ENCODE peak calls at places on chromosomes 16 and 17, in five cellular contexts. L, H, Y, B and X are unnamed samples.

GRCh38 chr17:38463451-38463858 is 35.2 kb downstream of the ARHGAP23 start:
- DNase-seq in Y (no peak), B (no peak), L (no peak), H (no peak), X (no peak)

GRCh38 chr16:67063008-67063407 is 34.1 kb downstream of the CBFB start:
- DNase-seq in L (no peak), Y (no peak), H (no peak), B (no peak), X (no peak)

GRCh38 chr16:56246051-56246817 is 54.9 kb downstream of the GNAO1 start:
- DNase-seq in B (no peak), Y (no peak), L (peak; percentile 18), H (peak; percentile 54), X (no peak)

GRCh38 chr16:680967-681745 is 946 bp downstream of the STUB1 start:
- DNase-seq in L (peak; percentile 49), B (peak; percentile 64), H (peak; percentile 69), Y (no peak), X (no peak)

GRCh38 chr16:82761236-82761635 is 134.5 kb downstream of the CDH13 start:
- DNase-seq in Y (no peak), B (no peak), L (no peak), H (no peak), X (no peak)

GRCh38 chr17:30956764-30957374 is 14.0 kb upstream of the RNF135 start:
- DNase-seq in Y (no peak), L (no peak), B (no peak), H (no peak), X (no peak)

GRCh38 chr16:9090101-9090959 is 1.1 kb upstream of the HAPSTR1 start:
- DNase-seq in Y (peak; percentile 50), L (no peak), H (no peak), B (peak; percentile 71), X (no peak)

GRCh38 chr16:88655053-88655732 is 4.3 kb upstream of the CYBA start:
- DNase-seq in L (no peak), H (no peak), Y (no peak), B (no peak), X (no peak)

GRCh38 chr17:7712111-7712771 is 5.3 kb upstream of the DNAH2 start:
- DNase-seq in L (no peak), H (no peak), B (peak; percentile 62), Y (no peak), X (no peak)

GRCh38 chr17:83183150-83183820 is 103.9 kb downstream of the METRNL start:
- DNase-seq in Y (no peak), L (no peak), H (no peak), B (peak; percentile 17), X (no peak)
- TF ChIP-seq KDM1A in Y (no peak), L (no peak), H (no peak), B (no peak), X (no peak)

DNA sequence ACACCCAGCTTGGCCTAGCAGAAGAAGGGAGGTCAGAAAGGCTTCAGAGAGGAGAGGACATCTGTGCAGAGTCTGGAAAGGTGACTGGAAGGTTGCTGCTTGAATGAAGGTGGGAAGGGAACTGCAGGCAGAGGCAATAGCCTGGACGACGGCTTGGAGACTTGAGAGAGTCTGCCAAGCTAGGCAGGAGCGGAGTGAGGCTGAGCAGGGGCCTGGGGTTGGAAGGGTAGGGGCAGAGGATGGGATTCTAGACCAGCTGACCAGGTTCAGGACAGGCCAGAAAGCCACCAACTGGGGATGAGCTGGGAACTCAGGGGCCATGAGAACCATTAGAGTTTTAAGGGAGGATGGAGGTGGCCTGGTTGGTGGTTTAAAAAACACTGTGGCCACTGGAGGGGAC is 339 bp upstream of the SGCA start:
- DNase-seq in L (no peak), B (no peak), Y (no peak), H (no peak), X (no peak)
- H3K4me3 ChIP-seq in L (no peak overlapping the region), B (no peak overlapping the region), Y (no peak overlapping the region), H (no peak overlapping the region), X (no peak overlapping the region)

DNA sequence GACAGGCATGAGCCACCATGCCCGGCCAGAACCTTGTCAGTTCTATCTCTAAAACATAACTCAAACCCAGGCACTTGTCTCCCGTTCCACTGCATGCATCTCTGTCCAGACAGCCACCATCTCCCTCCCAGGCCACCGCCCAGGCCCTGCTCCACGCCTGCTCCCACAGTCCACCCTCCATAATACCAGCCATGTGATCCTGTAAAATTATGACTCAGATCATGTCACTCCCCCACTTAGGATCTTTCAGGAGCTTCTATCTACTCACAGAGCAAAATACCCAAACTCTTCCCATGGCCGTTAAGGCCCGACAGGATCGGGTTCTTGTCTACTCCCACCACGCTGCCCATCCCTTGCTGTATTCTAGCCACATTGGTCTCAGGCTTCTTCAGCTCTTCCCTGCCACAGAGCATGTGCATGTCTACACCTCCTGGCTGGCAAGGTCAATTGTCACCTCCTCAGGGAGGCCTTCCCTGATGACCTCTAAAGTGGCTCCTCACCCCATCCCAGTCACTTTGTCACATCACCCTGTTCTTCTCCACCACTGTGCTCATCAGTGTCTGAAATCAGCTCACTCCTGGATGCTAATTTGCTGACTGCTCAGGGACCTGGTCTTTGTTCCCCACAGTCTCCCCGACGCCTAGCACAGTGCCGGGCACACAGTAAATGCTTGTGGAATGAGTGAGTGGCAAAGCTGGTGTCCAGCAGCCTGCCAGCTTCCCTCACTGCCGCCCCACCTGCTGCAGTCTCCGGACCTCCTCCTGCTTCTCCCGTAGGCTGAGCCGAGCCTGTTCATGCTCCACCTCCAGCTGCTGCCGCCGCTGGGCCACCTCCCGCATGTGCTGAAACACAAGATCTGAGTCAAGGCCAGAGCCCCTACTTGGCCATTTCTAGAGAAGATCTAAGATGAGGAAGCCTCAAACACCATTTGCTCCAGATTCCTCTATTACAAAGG is 6.7 kb downstream of the TSPOAP1 start:
- DNase-seq in L (no peak), Y (no peak), B (no peak), H (no peak), X (no peak)
- TF ChIP-seq KDM1A in L (no peak), Y (no peak), B (no peak), H (no peak), X (no peak)

DNA sequence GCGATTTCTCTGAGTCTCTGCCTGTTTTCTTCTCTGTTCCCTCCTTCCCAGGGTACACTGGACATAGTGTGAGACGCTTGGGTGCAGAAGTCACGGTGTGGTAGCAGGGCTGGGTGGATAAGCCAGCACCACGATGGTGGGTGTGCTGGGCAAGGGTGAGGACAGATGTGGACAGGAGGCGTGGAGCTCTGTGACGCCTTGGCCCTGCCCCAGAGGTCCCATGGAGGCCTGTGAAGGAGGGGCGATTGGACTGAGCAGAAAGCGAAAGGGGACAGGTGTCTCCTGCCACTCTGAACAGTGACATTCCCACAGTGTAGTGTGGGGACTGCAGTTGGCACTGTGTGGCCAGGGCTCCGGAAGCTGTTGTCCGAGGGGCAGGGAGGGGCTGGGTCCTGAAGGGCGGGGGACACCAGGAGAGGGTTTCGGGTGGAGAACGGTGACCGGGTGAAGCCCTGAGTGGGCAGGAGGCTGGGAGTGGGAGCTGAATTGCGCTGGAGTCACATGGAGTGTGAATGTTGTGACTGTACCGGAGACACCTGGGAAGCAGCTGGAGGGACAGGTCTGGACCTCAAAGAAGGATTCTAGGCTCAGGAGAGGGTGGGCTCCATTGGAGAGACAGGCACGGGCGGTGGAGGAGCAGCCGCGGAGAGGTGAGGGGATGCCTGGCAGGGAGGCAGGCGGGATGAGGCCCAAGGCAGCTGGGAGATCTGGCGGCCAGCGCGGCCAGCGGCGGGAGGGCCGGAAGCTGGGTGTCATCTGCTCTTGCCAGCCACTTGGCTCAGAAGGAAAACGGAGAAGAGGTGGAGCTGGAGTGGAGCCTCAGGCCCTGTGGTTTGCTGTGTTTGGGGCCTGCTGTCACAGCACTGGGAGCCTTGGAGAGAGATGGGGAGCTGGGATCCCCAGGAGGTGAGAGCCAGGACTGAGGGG is 7.5 kb downstream of the TBC1D24 start:
- DNase-seq in Y (no peak), H (no peak), L (no peak), B (no peak), X (no peak)
- H3K4me3 ChIP-seq in Y (no peak overlapping the region), H (no peak overlapping the region), L (no peak overlapping the region), B (no peak overlapping the region), X (no peak overlapping the region)

GRCh38 chr17:1724869-1725641 is 551 bp downstream of the WDR81 start:
- DNase-seq in H (no peak), Y (no peak), L (no peak), B (peak; percentile 71), X (no peak)
- TF ChIP-seq KDM1A in H (no peak), Y (no peak), L (no peak), B (no peak), X (no peak)

GRCh38 chr17:57604771-57605733 is 140.0 kb downstream of the CCDC182 start:
- DNase-seq in L (no peak), H (no peak), B (no peak), Y (no peak), X (peak; percentile 62)
- H3K4me3 ChIP-seq in L (no peak overlapping the region), H (no peak overlapping the region), B (no peak overlapping the region), Y (no peak overlapping the region), X (no peak overlapping the region)

GRCh38 chr17:40345161-40346034 is 19.1 kb downstream of the GJD3 start:
- DNase-seq in L (peak; percentile 84), Y (peak; percentile 84), B (peak; percentile 87), H (peak; percentile 72), X (no peak)
- TF ChIP-seq KDM1A in L (no peak), Y (no peak), B (no peak), H (no peak), X (no peak)

GRCh38 chr17:42180922-42181850 is at the start of gene KCNH4:
- DNase-seq in H (peak; percentile 92), Y (peak; percentile 97), L (peak; percentile 39), B (peak; percentile 92), X (peak; percentile 58)
- H3K4me3 ChIP-seq in H (peak within 1 kb of the TSS; percentile 54), Y (peak within 1 kb of the TSS; percentile 60), L (peak within 1 kb of the TSS; percentile 66), B (peak within 1 kb of the TSS; percentile 46), X (peak within 1 kb of the TSS; percentile 21)

GRCh38 chr16:26189496-26190005 is 497.8 kb downstream of the HS3ST4 start:
- DNase-seq in H (no peak), Y (no peak), B (no peak), L (no peak), X (no peak)
- TF ChIP-seq KDM1A in H (no peak), Y (no peak), B (no peak), L (no peak), X (no peak)